ENCODE peak calls at places on chromosomes 3 and 15, in ten cellular contexts. One of them, this sample, is unnamed.

GRCh38 chr3:69739204-69740102 is at the start of gene MITF:
- DNase-seq in adrenal gland: peak
- DNase-seq in heart left ventricle: peak
- DNase-seq in IMR-90: peak
- DNase-seq in spleen: peak
- DNase-seq in upper lobe of left lung: peak
- DNase-seq in tibial nerve: peak
- DNase-seq in HCT116: peak
- DNase-seq in HepG2: peak
- DNase-seq in breast epithelium: peak
- DNase-seq in this sample: peak

GRCh38 chr3:171789759-171790505 is 20.4 kb downstream of the PLD1 start:
- DNase-seq in adrenal gland: no peak
- DNase-seq in heart left ventricle: no peak
- DNase-seq in IMR-90: no peak
- DNase-seq in spleen: no peak
- DNase-seq in upper lobe of left lung: no peak
- DNase-seq in tibial nerve: no peak
- DNase-seq in HCT116: no peak
- DNase-seq in HepG2: no peak
- DNase-seq in breast epithelium: no peak
- DNase-seq in this sample: no peak

GRCh38 chr15:101657968-101658784 is 6.0 kb upstream of the TM2D3 start:
- DNase-seq in adrenal gland: no peak
- DNase-seq in heart left ventricle: peak
- DNase-seq in IMR-90: no peak
- DNase-seq in spleen: no peak
- DNase-seq in upper lobe of left lung: no peak
- DNase-seq in tibial nerve: peak
- DNase-seq in HCT116: no peak
- DNase-seq in HepG2: no peak
- DNase-seq in breast epithelium: no peak
- DNase-seq in this sample: no peak

GRCh38 chr3:71186816-71187215 is 396.7 kb downstream of the FOXP1 start:
- DNase-seq in adrenal gland: no peak
- DNase-seq in heart left ventricle: no peak
- DNase-seq in IMR-90: no peak
- DNase-seq in spleen: no peak
- DNase-seq in upper lobe of left lung: no peak
- DNase-seq in tibial nerve: no peak
- DNase-seq in HCT116: no peak
- DNase-seq in HepG2: no peak
- DNase-seq in breast epithelium: no peak
- DNase-seq in this sample: no peak

GRCh38 chr3:123568875-123569274 is 16.0 kb downstream of the HACD2 start:
- DNase-seq in adrenal gland: no peak
- DNase-seq in heart left ventricle: no peak
- DNase-seq in IMR-90: no peak
- DNase-seq in spleen: no peak
- DNase-seq in upper lobe of left lung: no peak
- DNase-seq in tibial nerve: no peak
- DNase-seq in HCT116: no peak
- DNase-seq in HepG2: no peak
- DNase-seq in breast epithelium: no peak
- DNase-seq in this sample: no peak

GRCh38 chr3:38731522-38731921 is 82.0 kb upstream of the SCN5A start:
- DNase-seq in adrenal gland: no peak
- DNase-seq in heart left ventricle: no peak
- DNase-seq in IMR-90: peak
- DNase-seq in spleen: no peak
- DNase-seq in upper lobe of left lung: no peak
- DNase-seq in tibial nerve: no peak
- DNase-seq in HCT116: no peak
- DNase-seq in HepG2: no peak
- DNase-seq in breast epithelium: no peak
- DNase-seq in this sample: no peak

GRCh38 chr15:100245855-100246254 is 95.9 kb downstream of the ADAMTS17 start:
- DNase-seq in adrenal gland: no peak
- DNase-seq in heart left ventricle: no peak
- DNase-seq in IMR-90: no peak
- DNase-seq in spleen: no peak
- DNase-seq in upper lobe of left lung: no peak
- DNase-seq in tibial nerve: no peak
- DNase-seq in HCT116: no peak
- DNase-seq in HepG2: no peak
- DNase-seq in breast epithelium: no peak
- DNase-seq in this sample: no peak

GRCh38 chr3:139281512-139282196 is 62.2 kb upstream of the MRPS22 start:
- DNase-seq in adrenal gland: no peak
- DNase-seq in heart left ventricle: no peak
- DNase-seq in IMR-90: no peak
- DNase-seq in spleen: no peak
- DNase-seq in upper lobe of left lung: no peak
- DNase-seq in tibial nerve: no peak
- DNase-seq in HCT116: no peak
- DNase-seq in HepG2: no peak
- DNase-seq in breast epithelium: no peak
- DNase-seq in this sample: no peak

GRCh38 chr3:52894756-52895155 is 2.6 kb downstream of the STIMATE start:
- DNase-seq in adrenal gland: no peak
- DNase-seq in heart left ventricle: no peak
- DNase-seq in IMR-90: no peak
- DNase-seq in spleen: no peak
- DNase-seq in upper lobe of left lung: no peak
- DNase-seq in tibial nerve: no peak
- DNase-seq in HCT116: no peak
- DNase-seq in HepG2: no peak
- DNase-seq in breast epithelium: no peak
- DNase-seq in this sample: no peak

GRCh38 chr3:52893723-52894122 is 3.6 kb downstream of the STIMATE start:
- DNase-seq in adrenal gland: no peak
- DNase-seq in heart left ventricle: no peak
- DNase-seq in IMR-90: no peak
- DNase-seq in spleen: no peak
- DNase-seq in upper lobe of left lung: no peak
- DNase-seq in tibial nerve: no peak
- DNase-seq in HCT116: no peak
- DNase-seq in HepG2: peak
- DNase-seq in breast epithelium: no peak
- DNase-seq in this sample: no peak

GRCh38 chr3:52896613-52897012 is 735 bp downstream of the STIMATE start:
- DNase-seq in adrenal gland: no peak
- DNase-seq in heart left ventricle: no peak
- DNase-seq in IMR-90: no peak
- DNase-seq in spleen: no peak
- DNase-seq in upper lobe of left lung: no peak
- DNase-seq in tibial nerve: no peak
- DNase-seq in HCT116: no peak
- DNase-seq in HepG2: no peak
- DNase-seq in breast epithelium: no peak
- DNase-seq in this sample: no peak

GRCh38 chr3:52895416-52895815 is 1.9 kb downstream of the STIMATE start:
- DNase-seq in adrenal gland: no peak
- DNase-seq in heart left ventricle: no peak
- DNase-seq in IMR-90: no peak
- DNase-seq in spleen: no peak
- DNase-seq in upper lobe of left lung: no peak
- DNase-seq in tibial nerve: no peak
- DNase-seq in HCT116: no peak
- DNase-seq in HepG2: no peak
- DNase-seq in breast epithelium: no peak
- DNase-seq in this sample: no peak

DNA sequence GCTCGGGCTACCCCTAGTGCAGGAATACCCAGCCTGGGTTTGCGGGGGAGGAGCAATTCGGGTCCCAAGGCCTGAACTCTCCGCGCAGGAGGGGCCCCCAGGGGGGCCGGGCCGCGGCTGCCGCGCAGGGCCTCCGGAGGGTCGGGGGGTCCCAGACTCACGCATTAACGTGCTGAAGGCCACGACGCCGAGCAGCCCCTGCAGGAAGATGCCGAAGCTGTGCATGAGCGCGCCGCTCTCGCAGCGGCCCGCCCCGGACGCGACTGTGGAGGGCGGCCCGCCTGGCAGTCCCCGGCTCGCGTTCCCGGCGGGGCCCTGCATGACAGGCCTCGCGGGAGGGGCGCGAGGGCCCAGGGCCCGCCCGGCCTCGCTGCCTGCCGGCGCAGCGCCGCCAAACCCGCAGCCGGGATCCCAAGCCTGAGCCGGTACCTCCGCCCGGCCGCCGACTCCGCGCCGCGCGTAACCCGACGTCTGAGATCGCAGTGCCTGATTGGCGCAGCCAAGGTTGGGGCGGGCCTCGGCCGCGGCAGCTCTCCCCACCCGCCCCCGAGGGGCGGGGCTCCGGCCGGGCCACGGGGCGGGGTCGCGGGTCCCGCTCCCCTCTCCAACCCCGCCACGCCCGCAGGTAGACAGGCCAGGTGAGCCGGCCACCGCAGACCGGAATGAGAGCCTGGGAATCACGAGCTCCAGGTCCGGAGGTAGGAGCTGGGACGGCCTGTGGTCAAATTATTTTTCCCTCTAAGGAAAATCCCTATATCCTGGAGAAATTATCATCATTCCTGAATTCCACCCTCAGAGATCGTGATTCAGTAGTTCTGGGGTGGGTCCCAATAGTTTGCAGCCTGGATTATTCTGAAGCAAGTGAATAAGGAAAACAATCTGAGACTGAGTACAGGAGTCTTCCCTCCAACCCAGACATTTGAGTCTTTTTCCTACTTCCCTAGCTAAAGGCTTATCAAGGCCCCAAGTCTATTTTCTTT is at the start of gene STIMATE:
- DNase-seq in adrenal gland: peak
- DNase-seq in heart left ventricle: peak
- DNase-seq in IMR-90: peak
- DNase-seq in spleen: peak
- DNase-seq in upper lobe of left lung: peak
- DNase-seq in tibial nerve: peak
- DNase-seq in HCT116: peak
- DNase-seq in HepG2: peak
- DNase-seq in breast epithelium: peak
- DNase-seq in this sample: peak
- TF ChIP-seq POLR2A in adrenal gland: peak
- TF ChIP-seq POLR2A in heart left ventricle: peak
- TF ChIP-seq POLR2A in IMR-90: no peak
- TF ChIP-seq POLR2A in spleen: no peak
- TF ChIP-seq POLR2A in upper lobe of left lung: peak
- TF ChIP-seq POLR2A in tibial nerve: peak
- TF ChIP-seq POLR2A in HCT116: peak
- TF ChIP-seq POLR2A in HepG2: peak
- TF ChIP-seq POLR2A in breast epithelium: no peak
- TF ChIP-seq POLR2A in this sample: no peak

DNA sequence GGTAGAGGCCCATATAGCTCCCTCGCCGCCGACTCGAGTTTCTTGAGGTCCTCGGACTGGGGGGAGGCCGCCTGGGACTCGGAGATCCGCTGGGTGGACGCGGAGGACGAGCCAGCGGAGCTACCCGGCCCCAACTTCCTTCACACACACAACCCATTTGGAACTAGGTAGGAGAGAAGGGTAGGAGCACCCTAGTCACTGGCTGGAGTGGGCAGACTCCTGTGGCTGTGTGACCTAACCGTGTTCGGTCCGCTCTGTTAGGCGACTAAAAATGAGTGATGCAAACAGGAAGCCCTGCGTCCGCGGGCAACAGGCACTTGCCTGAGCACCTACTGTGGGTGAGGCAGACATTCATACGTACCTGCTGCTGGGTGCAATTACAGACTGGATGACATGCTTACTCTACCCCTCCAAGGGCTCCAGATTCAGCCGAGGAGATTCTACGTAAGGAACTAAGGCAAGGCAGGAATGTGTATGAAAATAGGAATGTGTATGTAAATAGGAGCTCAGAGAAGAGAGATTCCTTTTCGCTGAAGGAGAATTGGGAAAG is 4.6 kb upstream of the SIN3A start:
- DNase-seq in adrenal gland: no peak
- DNase-seq in heart left ventricle: no peak
- DNase-seq in IMR-90: peak
- DNase-seq in spleen: no peak
- DNase-seq in upper lobe of left lung: no peak
- DNase-seq in tibial nerve: peak
- DNase-seq in HCT116: peak
- DNase-seq in HepG2: peak
- DNase-seq in breast epithelium: no peak
- DNase-seq in this sample: no peak
- H3K4me3 ChIP-seq in adrenal gland: peak
- H3K4me3 ChIP-seq in heart left ventricle: peak
- H3K4me3 ChIP-seq in IMR-90: peak
- H3K4me3 ChIP-seq in spleen: peak
- H3K4me3 ChIP-seq in upper lobe of left lung: peak
- H3K4me3 ChIP-seq in tibial nerve: peak
- H3K4me3 ChIP-seq in HCT116: peak
- H3K4me3 ChIP-seq in HepG2: peak
- H3K4me3 ChIP-seq in breast epithelium: peak
- H3K4me3 ChIP-seq in this sample: peak

GRCh38 chr3:149282836-149283235 is 50.6 kb downstream of the TM4SF18 start:
- DNase-seq in adrenal gland: no peak
- DNase-seq in heart left ventricle: no peak
- DNase-seq in IMR-90: no peak
- DNase-seq in spleen: no peak
- DNase-seq in upper lobe of left lung: no peak
- DNase-seq in tibial nerve: no peak
- DNase-seq in HCT116: no peak
- DNase-seq in HepG2: no peak
- DNase-seq in breast epithelium: no peak
- DNase-seq in this sample: no peak
- TF ChIP-seq CTCF in adrenal gland: no peak
- TF ChIP-seq CTCF in heart left ventricle: no peak
- TF ChIP-seq CTCF in IMR-90: no peak
- TF ChIP-seq CTCF in spleen: no peak
- TF ChIP-seq CTCF in upper lobe of left lung: no peak
- TF ChIP-seq CTCF in tibial nerve: no peak
- TF ChIP-seq CTCF in HCT116: no peak
- TF ChIP-seq CTCF in HepG2: no peak
- TF ChIP-seq CTCF in breast epithelium: no peak
- TF ChIP-seq CTCF in this sample: no peak

GRCh38 chr3:16884748-16885587 is at the start of gene PLCL2:
- DNase-seq in adrenal gland: peak
- DNase-seq in heart left ventricle: peak
- DNase-seq in IMR-90: peak
- DNase-seq in spleen: peak
- DNase-seq in upper lobe of left lung: peak
- DNase-seq in tibial nerve: peak
- DNase-seq in HCT116: no peak
- DNase-seq in HepG2: no peak
- DNase-seq in breast epithelium: no peak
- DNase-seq in this sample: peak
- TF ChIP-seq POLR2A in adrenal gland: peak
- TF ChIP-seq POLR2A in heart left ventricle: peak
- TF ChIP-seq POLR2A in IMR-90: no peak
- TF ChIP-seq POLR2A in spleen: peak
- TF ChIP-seq POLR2A in upper lobe of left lung: no peak
- TF ChIP-seq POLR2A in tibial nerve: no peak
- TF ChIP-seq POLR2A in HCT116: no peak
- TF ChIP-seq POLR2A in HepG2: no peak
- TF ChIP-seq POLR2A in breast epithelium: no peak
- TF ChIP-seq POLR2A in this sample: no peak

This sample was measured in ovary.